ENCODE peak calls at places on chromosomes 6 and 20, in nine cellular contexts. N is GM23248, V is astrocyte, K is fibroblast of lung, A is hepatocyte, L is GM23338, P is mammary epithelial cell, U is MM.1S, G is neural progenitor cell. B is an unnamed sample. For H4K20me1, the result is how much of the 10 kb centered on the place peaks cover.

GRCh38 chr6:52500268-52501129 is 76.4 kb downstream of the TRAM2 start:
- DNase-seq in N (no peak), V (no peak), K (no peak), A (no peak), L (no peak), P (no peak), U (no peak), G (no peak), B (no peak)

GRCh38 chr20:10079964-10080363 is 45.2 kb downstream of the ANKEF1 start:
- DNase-seq in N (peak), V (peak), K (peak), A (no peak), L (no peak), P (peak), U (no peak), G (no peak), B (peak)

GRCh38 chr20:354298-354977 is 7.5 kb downstream of the NRSN2 start:
- DNase-seq in N (peak), V (peak), K (peak), A (peak), L (peak), P (peak), U (peak), G (peak), B (peak)

GRCh38 chr6:84074988-84075781 is 41.6 kb downstream of the MRAP2 start:
- DNase-seq in N (peak), V (no peak), K (no peak), A (peak), L (peak), P (peak), U (no peak), G (peak), B (peak)

GRCh38 chr6:48825501-48826317 is 637.3 kb downstream of the MMUT start:
- DNase-seq in N (peak), V (no peak), K (peak), A (no peak), L (no peak), P (no peak), U (no peak), G (no peak), B (peak)

GRCh38 chr6:2558098-2558770 is 192.5 kb downstream of the MYLK4 start:
- DNase-seq in N (no peak), V (no peak), K (no peak), A (no peak), L (no peak), P (no peak), U (no peak), G (no peak), B (no peak)

GRCh38 chr6:166751051-166751595 is 124.1 kb upstream of the RPS6KA2 start:
- DNase-seq in N (no peak), V (no peak), K (no peak), A (no peak), L (peak), P (no peak), U (no peak), G (peak), B (no peak)

GRCh38 chr6:72216222-72217106 is 330.1 kb downstream of the RIMS1 start:
- DNase-seq in N (no peak), V (no peak), K (no peak), A (peak), L (no peak), P (no peak), U (no peak), G (no peak), B (peak)

GRCh38 chr6:18277181-18278006 is 13.1 kb upstream of the DEK start:
- DNase-seq in N (peak), V (no peak), K (no peak), A (no peak), L (peak), P (peak), U (no peak), G (peak), B (no peak)

GRCh38 chr6:123276439-123277045 is 280.5 kb downstream of the CLVS2 start:
- DNase-seq in N (no peak), V (no peak), K (no peak), A (no peak), L (peak), P (no peak), U (peak), G (peak), B (no peak)

GRCh38 chr6:34745277-34746103 is 11.8 kb upstream of the SNRPC start:
- DNase-seq in N (peak), V (peak), K (no peak), A (peak), L (no peak), P (peak), U (no peak), G (no peak), B (peak)

GRCh38 chr6:1627884-1628550 is 18.3 kb downstream of the FOXC1 start:
- DNase-seq in N (no peak), V (no peak), K (no peak), A (no peak), L (no peak), P (no peak), U (no peak), G (no peak), B (no peak)

GRCh38 chr20:53161073-53161472 is 188.9 kb downstream of the TSHZ2 start:
- DNase-seq in N (no peak), V (no peak), K (no peak), A (no peak), L (no peak), P (no peak), U (no peak), G (no peak), B (no peak)

GRCh38 chr6:160198577-160199211 is 59.9 kb downstream of the SLC22A2 start:
- DNase-seq in N (no peak), V (peak), K (no peak), A (peak), L (no peak), P (no peak), U (no peak), G (no peak), B (peak)

GRCh38 chr20:19838981-19839576 is 81.0 kb downstream of the RIN2 start:
- DNase-seq in N (no peak), V (no peak), K (no peak), A (no peak), L (no peak), P (no peak), U (no peak), G (no peak), B (no peak)

GRCh38 chr6:100415780-100416179 is 48.9 kb downstream of the SIM1 start:
- DNase-seq in N (no peak), V (no peak), K (no peak), A (no peak), L (no peak), P (no peak), U (no peak), G (peak), B (no peak)

GRCh38 chr6:47153066-47153755 is 111.1 kb upstream of the ADGRF1 start:
- DNase-seq in N (peak), V (peak), K (no peak), A (no peak), L (peak), P (no peak), U (no peak), G (no peak), B (no peak)

GRCh38 chr6:36116480-36116879 is 13.8 kb upstream of the MAPK13 start:
- DNase-seq in N (no peak), V (no peak), K (no peak), A (no peak), L (no peak), P (no peak), U (no peak), G (no peak), B (no peak)

GRCh38 chr20:3209023-3209945 is at the start of gene ITPA:
- DNase-seq in N (peak), V (peak), K (peak), A (peak), L (peak), P (peak), U (peak), G (peak), B (peak)

GRCh38 chr6:153038378-153038777 is 35.9 kb upstream of the MTRF1L start:
- DNase-seq in N (peak), V (peak), K (peak), A (no peak), L (no peak), P (peak), U (no peak), G (no peak), B (peak)

GRCh38 chr6:96015791-96016776 is at the start of gene FUT9:
- DNase-seq in N (no peak), V (peak), K (no peak), A (peak), L (peak), P (no peak), U (peak), G (peak), B (no peak)

GRCh38 chr20:34220581-34220980 is 20.6 kb upstream of the ASIP start:
- DNase-seq in N (peak), V (peak), K (peak), A (no peak), L (no peak), P (peak), U (no peak), G (no peak), B (peak)

GRCh38 chr20:32678948-32679347 is 5.2 kb upstream of the C20orf203 start:
- DNase-seq in N (peak), V (peak), K (peak), A (no peak), L (no peak), P (no peak), U (no peak), G (no peak), B (peak)

GRCh38 chr6:149015877-149016525 is 269.2 kb downstream of the UST start:
- DNase-seq in N (peak), V (no peak), K (no peak), A (no peak), L (no peak), P (no peak), U (no peak), G (no peak), B (no peak)

GRCh38 chr6:78390066-78390465 is 477.3 kb upstream of the IRAK1BP1 start:
- DNase-seq in N (no peak), V (no peak), K (no peak), A (peak), L (no peak), P (no peak), U (no peak), G (no peak), B (no peak)

GRCh38 chr20:25014816-25015215 is 22.3 kb upstream of the APMAP start:
- DNase-seq in N (no peak), V (no peak), K (no peak), A (no peak), L (no peak), P (no peak), U (peak), G (no peak), B (no peak)

GRCh38 chr6:16741112-16742016 is 19.9 kb downstream of the ATXN1 start:
- DNase-seq in N (peak), V (peak), K (peak), A (peak), L (no peak), P (peak), U (peak), G (no peak), B (peak)

GRCh38 chr20:49391404-49392245 is 90.8 kb downstream of the KCNB1 start:
- DNase-seq in N (no peak), V (no peak), K (no peak), A (no peak), L (no peak), P (no peak), U (no peak), G (no peak), B (no peak)

GRCh38 chr20:2320813-2321658 is 25.2 kb downstream of the TGM3 start:
- DNase-seq in N (no peak), V (no peak), K (no peak), A (no peak), L (no peak), P (no peak), U (no peak), G (no peak), B (no peak)

GRCh38 chr6:135231469-135231844 is 50.3 kb downstream of the MYB start:
- DNase-seq in N (peak), V (no peak), K (no peak), A (no peak), L (no peak), P (no peak), U (peak), G (no peak), B (no peak)

GRCh38 chr20:64049060-64049886 is at the start of gene SOX18:
- DNase-seq in N (peak), V (no peak), K (peak), A (peak), L (peak), P (no peak), U (no peak), G (peak), B (peak)

GRCh38 chr20:64047046-64047389 is 2.4 kb downstream of the SOX18 start:
- DNase-seq in N (no peak), V (no peak), K (no peak), A (no peak), L (no peak), P (no peak), U (no peak), G (no peak), B (no peak)

GRCh38 chr20:64047968-64048401 is 1.5 kb downstream of the SOX18 start:
- DNase-seq in N (no peak), V (no peak), K (no peak), A (no peak), L (peak), P (no peak), U (no peak), G (peak), B (no peak)

GRCh38 chr20:64049887-64050260 is 435 bp upstream of the SOX18 start:
- DNase-seq in N (no peak), V (no peak), K (no peak), A (no peak), L (no peak), P (no peak), U (no peak), G (no peak), B (no peak)

DNA sequence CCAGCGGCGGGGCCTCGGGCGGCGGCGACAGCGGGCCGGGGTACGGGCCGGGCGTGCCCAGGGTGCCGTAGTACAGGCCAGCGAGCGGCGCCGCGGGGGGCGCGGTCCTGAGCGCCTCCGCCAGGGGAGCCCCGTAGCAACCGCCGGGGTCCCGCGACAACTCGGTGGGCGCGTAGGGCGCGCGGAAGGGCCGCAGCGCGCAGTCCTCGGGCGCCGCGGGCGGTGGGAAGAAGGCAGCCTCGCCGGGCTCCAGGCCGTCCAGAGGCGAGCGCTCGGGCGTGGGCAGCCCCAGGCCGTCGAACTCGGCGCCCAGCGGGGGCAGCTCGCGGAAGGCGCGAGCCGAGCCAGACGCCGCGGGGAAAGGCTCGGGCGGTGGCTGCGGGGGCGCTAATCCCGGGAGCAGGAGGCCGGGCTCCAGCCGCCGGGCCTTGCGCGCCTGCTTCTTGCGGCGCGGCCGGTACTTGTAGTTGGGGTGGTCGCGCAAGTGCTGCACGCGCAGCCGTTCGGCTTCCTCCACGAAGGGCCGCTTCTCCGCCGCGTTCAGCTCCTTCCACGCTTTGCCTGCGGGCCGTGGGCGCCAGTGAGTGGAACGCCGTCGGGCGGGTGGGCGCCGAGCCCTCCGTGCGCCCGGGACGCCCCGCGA is 916 bp downstream of the SOX18 start:
- DNase-seq in N (no peak), V (no peak), K (no peak), A (no peak), L (peak), P (no peak), U (no peak), G (peak), B (no peak)
- TF ChIP-seq EZH2 in N (no peak), V (peak), K (peak), A (no peak), L (peak), P (no peak), U (no peak), G (peak), B (no peak)

GRCh38 chr6:139600313-139600712 is 225.9 kb upstream of the CITED2 start:
- DNase-seq in N (no peak), V (no peak), K (no peak), A (no peak), L (no peak), P (no peak), U (no peak), G (no peak), B (no peak)

GRCh38 chr6:139602577-139602976 is 228.1 kb upstream of the CITED2 start:
- DNase-seq in N (no peak), V (no peak), K (no peak), A (no peak), L (no peak), P (no peak), U (no peak), G (peak), B (no peak)

GRCh38 chr6:139597781-139598368 is 223.4 kb upstream of the CITED2 start:
- DNase-seq in N (peak), V (peak), K (peak), A (peak), L (no peak), P (peak), U (no peak), G (peak), B (peak)

GRCh38 chr6:139603554-139603953 is 229.1 kb upstream of the CITED2 start:
- DNase-seq in N (no peak), V (no peak), K (no peak), A (peak), L (no peak), P (no peak), U (no peak), G (no peak), B (no peak)

GRCh38 chr6:139600919-139601470 is 226.5 kb upstream of the CITED2 start:
- DNase-seq in N (no peak), V (no peak), K (no peak), A (no peak), L (no peak), P (no peak), U (peak), G (no peak), B (no peak)
- H4K20me1 ChIP-seq in N (under half), V (under half), K (under half), A (under half), L (under half), P (under half), U (under half), G (under half), B (under half)

DNA sequence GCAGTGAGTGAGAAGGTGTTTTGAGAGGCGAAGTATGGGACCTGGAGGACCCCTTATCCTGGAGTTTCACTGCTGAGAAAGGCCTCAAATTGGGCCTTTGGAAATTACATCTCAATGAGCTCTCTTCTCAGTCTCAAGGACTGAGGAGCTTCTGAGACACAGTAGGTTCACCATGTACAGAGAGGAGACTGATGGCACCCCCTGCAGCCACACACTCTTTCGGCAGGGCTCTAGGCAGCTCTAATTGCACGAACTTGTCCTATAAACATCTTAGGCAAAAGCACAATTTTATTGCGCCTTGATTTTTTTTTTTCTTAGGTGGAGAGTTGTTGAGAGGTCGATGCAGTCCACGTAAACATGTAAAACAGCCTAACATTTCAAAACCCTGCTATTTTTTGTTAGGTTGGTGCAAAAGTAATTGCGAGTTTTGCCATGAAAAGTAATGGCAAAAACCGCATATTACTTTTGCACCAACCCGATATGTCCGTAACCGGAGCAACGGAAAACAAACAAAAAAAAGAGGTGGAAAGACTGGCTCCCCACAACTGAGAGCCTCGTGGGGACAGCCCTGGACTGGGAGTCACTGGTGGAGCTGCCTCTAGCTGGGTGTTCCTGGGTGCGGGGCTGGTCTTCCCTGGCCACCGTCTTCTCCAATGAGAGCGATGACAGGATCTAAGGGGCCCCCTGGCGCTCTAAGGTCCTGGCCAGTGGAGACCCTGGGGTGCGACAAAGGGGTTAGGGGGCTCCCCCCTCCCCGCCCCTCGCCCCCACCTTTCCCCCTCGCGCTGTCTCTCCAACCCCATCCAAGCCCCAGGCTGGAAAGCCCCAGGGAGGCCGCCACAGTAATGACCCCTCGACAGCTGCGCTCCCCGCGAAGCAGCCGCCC is 84.0 kb upstream of the EYA2 start:
- DNase-seq in N (no peak), V (no peak), K (no peak), A (no peak), L (peak), P (no peak), U (no peak), G (no peak), B (no peak)
- TF ChIP-seq EZH2 in N (no peak), V (no peak), K (no peak), A (no peak), L (no peak), P (no peak), U (no peak), G (no peak), B (no peak)

GRCh38 chr6:31836676-31837611 is 9.4 kb downstream of the HSPA1B start:
- DNase-seq in N (peak), V (no peak), K (peak), A (peak), L (no peak), P (peak), U (peak), G (no peak), B (peak)
- H4K20me1 ChIP-seq in N (under half), V (half or more), K (under half), A (under half), L (under half), P (under half), U (under half), G (under half), B (under half)

DNA sequence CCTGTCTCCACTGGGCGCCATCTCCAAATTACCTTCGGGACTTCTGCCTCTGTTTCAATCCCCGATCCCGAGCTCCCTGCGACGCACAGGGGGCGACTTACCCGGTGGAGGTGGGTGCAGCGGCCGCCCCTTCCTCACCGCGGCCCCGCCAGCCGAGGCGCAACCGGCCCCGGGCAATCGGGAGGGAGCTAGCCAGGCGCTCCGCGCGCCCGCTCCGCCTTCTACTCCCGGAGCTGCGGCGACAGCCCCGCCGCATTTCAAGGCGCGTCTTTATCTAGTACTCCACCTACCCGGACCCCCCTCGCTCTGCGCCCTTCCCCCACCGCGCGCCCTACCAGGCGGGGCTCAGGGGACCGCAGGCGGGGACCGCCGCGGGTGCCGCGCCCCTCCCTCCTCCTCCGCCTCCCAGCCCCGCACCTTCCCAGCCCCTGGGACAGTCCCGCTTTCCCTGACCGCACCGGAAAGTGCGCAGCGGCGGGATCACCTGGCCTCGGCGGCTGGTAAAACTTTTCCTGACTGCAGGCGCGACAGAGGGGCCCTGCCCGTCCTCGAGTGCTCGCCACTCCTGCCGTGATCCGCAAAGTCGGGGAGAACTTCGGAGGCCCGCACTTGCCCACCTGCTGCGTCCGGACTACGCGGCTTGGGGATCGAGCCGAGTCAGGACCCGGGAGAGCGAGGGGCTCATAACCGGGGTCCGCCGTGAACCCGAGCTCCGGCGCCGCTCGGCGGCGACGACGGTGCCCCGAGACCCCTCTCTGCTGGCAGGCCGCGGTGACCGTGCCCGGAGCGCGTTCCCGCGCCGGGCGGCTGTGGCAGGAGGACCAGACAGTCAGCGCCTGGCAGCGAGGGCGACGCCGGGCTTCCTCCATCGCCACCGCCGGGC is 8.0 kb upstream of the NKX2-2 start:
- DNase-seq in N (no peak), V (no peak), K (no peak), A (no peak), L (peak), P (no peak), U (no peak), G (peak), B (no peak)
- TF ChIP-seq EZH2 in N (no peak), V (peak), K (peak), A (peak), L (peak), P (peak), U (no peak), G (peak), B (peak)